ENCODE peak calls at places on chromosomes 11 and 22, in seven cellular contexts. One of them, this sample, is unnamed.

GRCh38 chr22:33825761-33826160 is 94.5 kb downstream of the LARGE1 start:
- DNase-seq in AML-193: no peak
- DNase-seq in globus pallidus: no peak
- DNase-seq in NCI-H774: no peak
- DNase-seq in midbrain: no peak
- DNase-seq in heart right ventricle: no peak
- DNase-seq in ACHN: no peak
- DNase-seq in this sample: no peak

GRCh38 chr11:95088946-95089619 is 563 bp upstream of the ENDOD1 start:
- DNase-seq in NCI-H774: no peak
- DNase-seq in heart right ventricle: no peak
- DNase-seq in midbrain: no peak
- DNase-seq in AML-193: no peak
- DNase-seq in globus pallidus: peak
- DNase-seq in ACHN: peak
- DNase-seq in this sample: peak

GRCh38 chr11:108561535-108561991 is 32.0 kb downstream of the EXPH5 start:
- DNase-seq in AML-193: no peak
- DNase-seq in globus pallidus: no peak
- DNase-seq in NCI-H774: no peak
- DNase-seq in heart right ventricle: no peak
- DNase-seq in midbrain: no peak
- DNase-seq in ACHN: peak
- DNase-seq in this sample: no peak

GRCh38 chr11:61949169-61950034 is 749 bp upstream of the BEST1 start:
- DNase-seq in globus pallidus: peak
- DNase-seq in NCI-H774: peak
- DNase-seq in heart right ventricle: peak
- DNase-seq in midbrain: peak
- DNase-seq in AML-193: no peak
- DNase-seq in ACHN: peak
- DNase-seq in this sample: peak

GRCh38 chr22:42670921-42671709 is 21.9 kb upstream of the CYB5R3 start:
- DNase-seq in globus pallidus: no peak
- DNase-seq in ACHN: no peak
- DNase-seq in AML-193: no peak
- DNase-seq in midbrain: no peak
- DNase-seq in NCI-H774: no peak
- DNase-seq in heart right ventricle: peak
- DNase-seq in this sample: no peak

GRCh38 chr11:112025682-112026081 is 474 bp downstream of the DLAT start:
- DNase-seq in heart right ventricle: no peak
- DNase-seq in AML-193: no peak
- DNase-seq in globus pallidus: peak
- DNase-seq in ACHN: peak
- DNase-seq in midbrain: no peak
- DNase-seq in NCI-H774: no peak
- DNase-seq in this sample: no peak

GRCh38 chr22:33829549-33830280 is 90.6 kb downstream of the LARGE1 start:
- DNase-seq in AML-193: no peak
- DNase-seq in ACHN: no peak
- DNase-seq in midbrain: no peak
- DNase-seq in globus pallidus: no peak
- DNase-seq in heart right ventricle: no peak
- DNase-seq in NCI-H774: no peak
- DNase-seq in this sample: no peak

GRCh38 chr11:63931045-63931444 is 7.8 kb upstream of the NAA40 start:
- DNase-seq in ACHN: no peak
- DNase-seq in globus pallidus: no peak
- DNase-seq in AML-193: no peak
- DNase-seq in heart right ventricle: no peak
- DNase-seq in NCI-H774: no peak
- DNase-seq in midbrain: no peak
- DNase-seq in this sample: no peak

GRCh38 chr11:44949160-44950035 is 1.3 kb downstream of the TP53I11 start:
- DNase-seq in NCI-H774: no peak
- DNase-seq in heart right ventricle: no peak
- DNase-seq in midbrain: no peak
- DNase-seq in globus pallidus: no peak
- DNase-seq in AML-193: peak
- DNase-seq in ACHN: no peak
- DNase-seq in this sample: no peak

GRCh38 chr11:77103319-77103718 is 679 bp downstream of the OMP start:
- DNase-seq in heart right ventricle: no peak
- DNase-seq in AML-193: no peak
- DNase-seq in ACHN: no peak
- DNase-seq in globus pallidus: no peak
- DNase-seq in NCI-H774: no peak
- DNase-seq in midbrain: no peak
- DNase-seq in this sample: no peak

GRCh38 chr22:30423296-30423958 is 2.1 kb upstream of the MTFP1 start:
- DNase-seq in ACHN: no peak
- DNase-seq in NCI-H774: no peak
- DNase-seq in AML-193: no peak
- DNase-seq in midbrain: peak
- DNase-seq in heart right ventricle: no peak
- DNase-seq in globus pallidus: peak
- DNase-seq in this sample: no peak

GRCh38 chr22:41939981-41940852 is 6.7 kb downstream of the CENPM start:
- DNase-seq in midbrain: peak
- DNase-seq in AML-193: no peak
- DNase-seq in ACHN: no peak
- DNase-seq in NCI-H774: peak
- DNase-seq in globus pallidus: peak
- DNase-seq in heart right ventricle: no peak
- DNase-seq in this sample: no peak

GRCh38 chr11:116814502-116814901 is 8.6 kb downstream of the APOA4 start:
- DNase-seq in heart right ventricle: no peak
- DNase-seq in AML-193: no peak
- DNase-seq in globus pallidus: no peak
- DNase-seq in midbrain: no peak
- DNase-seq in NCI-H774: no peak
- DNase-seq in ACHN: no peak
- DNase-seq in this sample: no peak

GRCh38 chr11:110862407-110862806 is 150.2 kb upstream of the ARHGAP20 start:
- DNase-seq in globus pallidus: no peak
- DNase-seq in ACHN: no peak
- DNase-seq in AML-193: no peak
- DNase-seq in midbrain: no peak
- DNase-seq in NCI-H774: no peak
- DNase-seq in heart right ventricle: no peak
- DNase-seq in this sample: no peak

GRCh38 chr11:66970808-66971442 is 4.2 kb upstream of the C11orf86 start:
- DNase-seq in globus pallidus: no peak
- DNase-seq in midbrain: no peak
- DNase-seq in AML-193: peak
- DNase-seq in NCI-H774: no peak
- DNase-seq in ACHN: peak
- DNase-seq in heart right ventricle: no peak
- DNase-seq in this sample: peak

GRCh38 chr11:124075841-124076571 is 34.9 kb upstream of the OR10G7 start:
- DNase-seq in ACHN: peak
- DNase-seq in midbrain: no peak
- DNase-seq in globus pallidus: peak
- DNase-seq in NCI-H774: peak
- DNase-seq in AML-193: no peak
- DNase-seq in heart right ventricle: no peak
- DNase-seq in this sample: no peak

GRCh38 chr11:33899383-33900037 is 7.6 kb upstream of the LMO2 start:
- DNase-seq in AML-193: no peak
- DNase-seq in heart right ventricle: peak
- DNase-seq in globus pallidus: peak
- DNase-seq in midbrain: peak
- DNase-seq in NCI-H774: no peak
- DNase-seq in ACHN: peak
- DNase-seq in this sample: no peak

GRCh38 chr11:37504066-37504611 is 906.1 kb upstream of the RAG2 start:
- DNase-seq in globus pallidus: peak
- DNase-seq in heart right ventricle: no peak
- DNase-seq in ACHN: no peak
- DNase-seq in midbrain: peak
- DNase-seq in AML-193: no peak
- DNase-seq in NCI-H774: no peak
- DNase-seq in this sample: no peak

GRCh38 chr11:122023614-122024250 is 92.3 kb downstream of the BLID start:
- DNase-seq in midbrain: no peak
- DNase-seq in AML-193: no peak
- DNase-seq in heart right ventricle: no peak
- DNase-seq in ACHN: no peak
- DNase-seq in globus pallidus: no peak
- DNase-seq in NCI-H774: no peak
- DNase-seq in this sample: no peak

GRCh38 chr11:76459299-76459698 is 14.5 kb downstream of the EMSY start:
- DNase-seq in ACHN: peak
- DNase-seq in heart right ventricle: no peak
- DNase-seq in NCI-H774: no peak
- DNase-seq in AML-193: no peak
- DNase-seq in midbrain: no peak
- DNase-seq in globus pallidus: no peak
- DNase-seq in this sample: no peak

GRCh38 chr11:8934735-8935478 is 2.2 kb upstream of the C11orf16 start:
- DNase-seq in midbrain: no peak
- DNase-seq in globus pallidus: no peak
- DNase-seq in ACHN: peak
- DNase-seq in AML-193: no peak
- DNase-seq in heart right ventricle: no peak
- DNase-seq in NCI-H774: no peak
- DNase-seq in this sample: no peak

GRCh38 chr11:118437046-118437735 is 899 bp downstream of the KMT2A start:
- DNase-seq in midbrain: peak
- DNase-seq in AML-193: no peak
- DNase-seq in heart right ventricle: peak
- DNase-seq in ACHN: peak
- DNase-seq in NCI-H774: peak
- DNase-seq in globus pallidus: peak
- DNase-seq in this sample: no peak

GRCh38 chr22:43006753-43007152 is 8.2 kb downstream of the PACSIN2 start:
- DNase-seq in heart right ventricle: no peak
- DNase-seq in ACHN: no peak
- DNase-seq in NCI-H774: no peak
- DNase-seq in AML-193: no peak
- DNase-seq in globus pallidus: no peak
- DNase-seq in midbrain: no peak
- DNase-seq in this sample: no peak

GRCh38 chr22:47452184-47452583 is 689.7 kb downstream of the TBC1D22A start:
- DNase-seq in heart right ventricle: no peak
- DNase-seq in globus pallidus: no peak
- DNase-seq in ACHN: no peak
- DNase-seq in midbrain: no peak
- DNase-seq in NCI-H774: no peak
- DNase-seq in AML-193: peak
- DNase-seq in this sample: no peak

GRCh38 chr11:98234698-98235097 is 786.1 kb upstream of the CNTN5 start:
- DNase-seq in heart right ventricle: no peak
- DNase-seq in NCI-H774: no peak
- DNase-seq in midbrain: no peak
- DNase-seq in ACHN: no peak
- DNase-seq in AML-193: no peak
- DNase-seq in globus pallidus: no peak
- DNase-seq in this sample: no peak

GRCh38 chr22:48805516-48805915 is 1022.2 kb downstream of the BRD1 start:
- DNase-seq in ACHN: no peak
- DNase-seq in globus pallidus: no peak
- DNase-seq in heart right ventricle: no peak
- DNase-seq in AML-193: no peak
- DNase-seq in NCI-H774: no peak
- DNase-seq in midbrain: no peak
- DNase-seq in this sample: no peak

GRCh38 chr11:92826136-92826535 is 143.3 kb upstream of the MTNR1B start:
- DNase-seq in heart right ventricle: no peak
- DNase-seq in midbrain: no peak
- DNase-seq in globus pallidus: no peak
- DNase-seq in AML-193: no peak
- DNase-seq in ACHN: no peak
- DNase-seq in NCI-H774: no peak
- DNase-seq in this sample: no peak